ENCODE peak calls at places on chromosomes 6 and 20, in six cellular contexts. N is Calu3; A is NCI-H526 treated with DMSO at 0.1 percent for 48 hours; H is RWPE1; Z is HTR-8/SVneo; B is activated CD8-positive, alpha-beta memory T cell treated with anti-CD3 and anti-CD28 coated beads for 1 hour. S is an unnamed sample.

GRCh38 chr6:34526241-34526972 is 29.7 kb downstream of the SPDEF start:
- DNase-seq in B (no peak), A (no peak), Z (no peak), N (no peak), H (no peak), S (no peak)

GRCh38 chr6:136158971-136159370 is 91.1 kb downstream of the MTFR2 start:
- DNase-seq in Z (no peak), B (no peak), A (no peak), N (no peak), H (no peak), S (no peak)

GRCh38 chr6:56292505-56293181 is 45.3 kb upstream of the COL21A1 start:
- DNase-seq in N (peak), H (peak), Z (peak), A (peak), B (no peak), S (peak)

GRCh38 chr20:2507875-2508630 is 662 bp downstream of the ZNF343 start:
- DNase-seq in H (peak), N (no peak), Z (no peak), B (no peak), A (no peak), S (no peak)

GRCh38 chr6:10193321-10193720 is 221.6 kb downstream of the TFAP2A start:
- DNase-seq in Z (no peak), H (no peak), B (no peak), N (no peak), A (no peak), S (no peak)

GRCh38 chr6:100514603-100515002 is 49.9 kb upstream of the SIM1 start:
- DNase-seq in N (no peak), A (no peak), H (no peak), B (no peak), Z (no peak), S (no peak)

GRCh38 chr6:37182736-37183590 is 13.0 kb downstream of the PIM1 start:
- DNase-seq in N (no peak), B (no peak), H (no peak), A (no peak), Z (no peak), S (no peak)

GRCh38 chr6:134864558-134864957 is 85.3 kb downstream of the ALDH8A1 start:
- DNase-seq in B (no peak), H (no peak), Z (no peak), A (no peak), N (no peak), S (no peak)

GRCh38 chr6:144581807-144582537 is 296.8 kb downstream of the UTRN start:
- DNase-seq in Z (no peak), A (peak), H (no peak), B (no peak), N (peak), S (peak)

GRCh38 chr6:137880633-137881521 is 13.8 kb downstream of the TNFAIP3 start:
- DNase-seq in H (no peak), N (no peak), B (no peak), A (no peak), Z (no peak), S (no peak)

GRCh38 chr6:148272084-148272483 is 70.6 kb upstream of the SASH1 start:
- DNase-seq in H (no peak), A (no peak), B (no peak), N (no peak), Z (peak), S (no peak)

GRCh38 chr20:38199506-38200390 is 34.7 kb upstream of the TGM2 start:
- DNase-seq in H (no peak), B (no peak), A (no peak), Z (no peak), N (no peak), S (no peak)

GRCh38 chr6:89555751-89556150 is 82.8 kb downstream of the LYRM2 start:
- DNase-seq in B (no peak), A (peak), H (no peak), N (no peak), Z (no peak), S (no peak)

GRCh38 chr6:49110876-49111275 is 352.2 kb downstream of the MMUT start:
- DNase-seq in H (no peak), A (no peak), N (no peak), B (no peak), Z (no peak), S (no peak)

GRCh38 chr6:106213660-106214276 is 111.8 kb downstream of the ATG5 start:
- DNase-seq in A (peak), Z (no peak), B (no peak), N (no peak), H (no peak), S (no peak)

GRCh38 chr6:131754088-131754487 is 43.3 kb upstream of the CTAGE9 start:
- DNase-seq in H (no peak), N (no peak), A (no peak), B (no peak), Z (no peak), S (no peak)

S was measured in HT-29.